ENCODE peak calls at places on chromosomes 11 and 22, in eight cellular contexts. P is MM.1S, K is HCT116, O is mesendoderm, I is mammary epithelial cell, L is hepatocyte, Q is H9, S is GM23338. T is an unnamed sample.

GRCh38 chr22:24859587-24859986 is 53.6 kb downstream of the SGSM1 start:
- DNase-seq in P (no peak), K (no peak), O (no peak), I (no peak), L (no peak), Q (no peak), S (no peak), T (no peak)

GRCh38 chr11:12680246-12680939 is 6.2 kb downstream of the TEAD1 start:
- DNase-seq in P (peak; percentile 76), K (no peak), O (peak; percentile 98), I (peak; percentile 90), L (peak; percentile 90), Q (peak; percentile 96), S (peak; percentile 97), T (peak; percentile 75)

GRCh38 chr11:112662554-112662953 is 298.7 kb upstream of the NCAM1 start:
- DNase-seq in P (no peak), K (no peak), O (no peak), I (no peak), L (no peak), Q (no peak), S (no peak), T (no peak)

GRCh38 chr22:36465232-36466021 is 16.0 kb downstream of the TXN2 start:
- DNase-seq in P (no peak), K (peak; percentile 86), O (peak; percentile 60), I (peak; percentile 94), L (peak; percentile 67), Q (no peak), S (no peak), T (peak; percentile 98)

GRCh38 chr22:37710675-37711074 is 13.8 kb downstream of the TRIOBP start:
- DNase-seq in P (no peak), K (no peak), O (no peak), I (no peak), L (no peak), Q (no peak), S (no peak), T (peak; percentile 79)

GRCh38 chr22:40009953-40010751 is 15.4 kb downstream of the FAM83F start:
- DNase-seq in P (no peak), K (no peak), O (no peak), I (no peak), L (no peak), Q (no peak), S (no peak), T (no peak)

GRCh38 chr11:30381879-30382278 is 59.0 kb downstream of the ARL14EP start:
- DNase-seq in P (no peak), K (no peak), O (no peak), I (no peak), L (no peak), Q (no peak), S (no peak), T (no peak)

GRCh38 chr22:23696326-23696851 is 5.6 kb downstream of the RGL4 start:
- DNase-seq in P (no peak), K (no peak), O (no peak), I (no peak), L (no peak), Q (no peak), S (no peak), T (no peak)

GRCh38 chr11:60858236-60858635 is 2.5 kb upstream of the PTGDR2 start:
- DNase-seq in P (no peak), K (no peak), O (no peak), I (no peak), L (no peak), Q (no peak), S (no peak), T (no peak)

GRCh38 chr11:96257972-96258951 is 84.7 kb downstream of the MAML2 start:
- DNase-seq in P (peak; percentile 78), K (no peak), O (no peak), I (no peak), L (no peak), Q (no peak), S (no peak), T (no peak)

GRCh38 chr11:12777208-12777874 is 103.1 kb downstream of the TEAD1 start:
- DNase-seq in P (no peak), K (no peak), O (no peak), I (peak; percentile 25), L (no peak), Q (no peak), S (no peak), T (no peak)

GRCh38 chr22:38144025-38144405 is 33.5 kb upstream of the BAIAP2L2 start:
- DNase-seq in P (no peak), K (peak; percentile 35), O (peak; percentile 61), I (no peak), L (no peak), Q (peak; percentile 49), S (peak; percentile 38), T (peak; percentile 22)

GRCh38 chr11:77122576-77123212 is 5.4 kb upstream of the MYO7A start:
- DNase-seq in P (no peak), K (no peak), O (no peak), I (no peak), L (no peak), Q (no peak), S (no peak), T (no peak)

DNA sequence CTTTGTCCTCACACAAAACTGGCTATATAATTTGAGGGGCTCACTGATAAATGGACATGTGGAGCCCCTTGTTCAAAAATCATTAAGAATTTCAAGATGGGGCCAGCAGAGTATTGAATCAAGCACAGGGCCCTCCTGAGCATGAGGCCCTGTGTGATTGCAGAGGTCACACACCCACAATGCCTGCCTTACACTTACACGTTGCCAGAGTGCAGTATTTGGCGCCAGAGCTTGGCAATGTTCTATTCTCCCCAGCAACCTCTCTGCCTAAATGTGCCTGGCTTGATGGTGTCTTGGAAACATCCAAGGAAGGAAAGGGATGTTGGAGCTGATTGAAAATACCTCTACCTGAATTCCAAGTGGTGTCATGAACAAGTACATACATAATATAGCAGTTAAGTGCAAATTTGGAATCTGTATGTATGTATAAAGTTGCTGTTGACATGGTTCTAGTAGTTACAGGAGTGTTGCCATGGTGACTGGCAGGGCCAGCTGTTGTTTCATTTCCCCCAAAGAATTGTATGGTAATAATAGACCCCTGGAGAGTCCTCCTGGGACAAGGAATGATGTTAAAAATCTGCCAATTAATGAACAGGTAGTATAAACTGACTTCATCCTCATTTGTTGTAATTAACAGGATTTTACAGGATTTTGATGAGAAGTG is 205.7 kb upstream of the NAV2 start:
- DNase-seq in P (no peak), K (no peak), O (no peak), I (no peak), L (no peak), Q (no peak), S (no peak), T (no peak)
- H3K27me3 ChIP-seq in P (no peaks in the 10 kb centered on the region), K (peaks cover 59% of the 10 kb centered on the region), O (no peaks in the 10 kb centered on the region), I (peaks cover 15% of the 10 kb centered on the region), L (no peaks in the 10 kb centered on the region), Q (no peaks in the 10 kb centered on the region), S (no peaks in the 10 kb centered on the region), T (no peaks in the 10 kb centered on the region)

GRCh38 chr11:32395127-32395526 is 40.2 kb downstream of the WT1 start:
- DNase-seq in P (no peak), K (no peak), O (no peak), I (no peak), L (no peak), Q (no peak), S (no peak), T (no peak)

GRCh38 chr11:32396331-32396730 is 39.0 kb downstream of the WT1 start:
- DNase-seq in P (no peak), K (no peak), O (no peak), I (no peak), L (no peak), Q (no peak), S (no peak), T (no peak)

GRCh38 chr11:32400670-32401369 is 34.5 kb downstream of the WT1 start:
- DNase-seq in P (no peak), K (no peak), O (no peak), I (no peak), L (no peak), Q (no peak), S (no peak), T (no peak)

GRCh38 chr11:32400196-32400595 is 35.1 kb downstream of the WT1 start:
- DNase-seq in P (no peak), K (no peak), O (peak; percentile 90), I (peak; percentile 31), L (peak; percentile 43), Q (peak; percentile 34), S (peak; percentile 68), T (peak; percentile 76)

DNA sequence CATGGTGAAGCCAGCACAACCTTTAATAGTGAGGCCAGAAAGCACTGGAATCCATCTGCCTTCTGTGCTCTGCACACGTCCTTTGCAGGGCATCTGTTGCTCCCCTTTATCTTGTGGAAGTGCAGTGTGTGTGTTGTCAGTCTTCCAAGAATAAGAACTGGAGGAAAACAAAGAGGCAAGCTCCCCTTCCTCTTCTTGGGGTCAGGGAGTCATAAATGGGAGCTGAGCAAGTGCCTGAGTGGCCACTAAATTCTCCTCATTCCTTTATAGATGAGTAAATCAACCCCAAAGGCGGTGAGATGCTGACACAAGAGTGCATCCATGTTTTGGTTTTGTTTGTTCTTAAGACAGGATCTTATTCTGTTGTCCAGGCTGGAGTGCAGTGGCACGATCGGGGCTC is 38.3 kb downstream of the WT1 start:
- DNase-seq in P (no peak), K (no peak), O (no peak), I (no peak), L (no peak), Q (no peak), S (no peak), T (no peak)
- H3K4me2 ChIP-seq in P (no peak overlapping the region), K (no peak overlapping the region), O (no peak overlapping the region), I (no peak overlapping the region), L (no peak overlapping the region), Q (no peak overlapping the region), S (no peak overlapping the region), T (no peak overlapping the region)

DNA sequence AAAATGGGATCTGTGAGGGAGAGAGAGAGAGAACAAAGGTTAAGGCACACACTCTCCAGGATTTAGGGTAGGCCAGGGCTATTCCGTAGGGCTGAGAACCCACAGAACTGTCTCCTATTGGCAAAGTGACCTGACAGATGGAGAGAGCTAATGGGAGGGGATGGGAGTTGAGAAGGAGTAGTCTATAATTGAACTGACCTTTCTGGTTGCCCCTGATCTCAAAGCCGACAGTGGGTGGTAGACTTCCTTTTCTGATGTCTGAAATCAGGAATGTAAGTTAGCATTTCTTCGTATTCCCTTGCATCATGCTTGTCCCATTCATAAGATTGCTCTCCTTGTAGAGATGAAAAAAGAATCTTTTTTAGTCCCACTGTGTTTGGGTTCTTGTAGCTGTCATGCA is 210.1 kb downstream of the NTM start:
- DNase-seq in P (no peak), K (no peak), O (no peak), I (no peak), L (no peak), Q (no peak), S (no peak), T (no peak)
- H3K27me3 ChIP-seq in P (no peaks in the 10 kb centered on the region), K (no peaks in the 10 kb centered on the region), O (no peaks in the 10 kb centered on the region), I (no peaks in the 10 kb centered on the region), L (peaks cover 6% of the 10 kb centered on the region), Q (no peaks in the 10 kb centered on the region), S (no peaks in the 10 kb centered on the region), T (peaks cover 62% of the 10 kb centered on the region)

GRCh38 chr11:93653080-93653479 is 8.4 kb upstream of the CEP295 start:
- DNase-seq in P (no peak), K (no peak), O (no peak), I (no peak), L (no peak), Q (no peak), S (no peak), T (no peak)
- H3K4me2 ChIP-seq in P (no peak overlapping the region), K (no peak overlapping the region), O (no peak overlapping the region), I (no peak overlapping the region), L (no peak overlapping the region), Q (no peak overlapping the region), S (no peak overlapping the region), T (no peak overlapping the region)